ENCODE peak calls at places on chromosomes 3 and 15, in six cellular contexts. W is fibroblast of lung, P is heart right ventricle, A is prostate gland, H is tibial nerve, N is neuronal stem cell. C is an unnamed sample. For H3K4me1, the result is how much of the 10 kb centered on the place peaks cover.

GRCh38 chr3:124845406-124845805 is 41.8 kb downstream of the ITGB5 start:
- DNase-seq in W (peak), P (peak), A (no peak), H (no peak), N (no peak), C (peak)

GRCh38 chr3:123027292-123028232 is at the start of gene SEMA5B:
- DNase-seq in W (no peak), P (peak), A (no peak), H (no peak), N (peak), C (peak)

GRCh38 chr15:63870403-63871209 is 36.9 kb upstream of the HERC1 start:
- DNase-seq in W (peak), P (peak), A (no peak), H (no peak), N (peak), C (peak)

GRCh38 chr3:108437439-108437838 is 73.0 kb downstream of the MYH15 start:
- DNase-seq in W (no peak), P (no peak), A (peak), H (no peak), N (no peak), C (no peak)

GRCh38 chr3:154122096-154122911 is 1.1 kb downstream of the ARHGEF26 start:
- DNase-seq in W (no peak), P (no peak), A (peak), H (no peak), N (peak), C (no peak)

GRCh38 chr3:38655708-38656300 is 6.3 kb upstream of the SCN5A start:
- DNase-seq in W (peak), P (no peak), A (no peak), H (no peak), N (no peak), C (peak)

GRCh38 chr3:134313839-134314587 is 60.2 kb downstream of the AMOTL2 start:
- DNase-seq in W (no peak), P (no peak), A (no peak), H (no peak), N (no peak), C (no peak)

GRCh38 chr3:161263057-161263456 is 41.9 kb downstream of the NMD3 start:
- DNase-seq in W (peak), P (no peak), A (no peak), H (no peak), N (no peak), C (no peak)

GRCh38 chr15:80856400-80856799 is 77.2 kb downstream of the CEMIP start:
- DNase-seq in W (no peak), P (no peak), A (no peak), H (no peak), N (no peak), C (no peak)

GRCh38 chr3:13768453-13768852 is 111.4 kb downstream of the WNT7A start:
- DNase-seq in W (no peak), P (no peak), A (no peak), H (no peak), N (no peak), C (no peak)

GRCh38 chr3:64223809-64224570 is 1.3 kb downstream of the PRICKLE2 start:
- DNase-seq in W (peak), P (no peak), A (no peak), H (no peak), N (no peak), C (no peak)

GRCh38 chr3:150956376-150956775 is 16.2 kb downstream of the CLRN1 start:
- DNase-seq in W (peak), P (no peak), A (no peak), H (no peak), N (no peak), C (no peak)

GRCh38 chr3:27458929-27459328 is 25.3 kb downstream of the SLC4A7 start:
- DNase-seq in W (no peak), P (no peak), A (no peak), H (no peak), N (no peak), C (peak)

GRCh38 chr3:184715943-184716651 is 4.2 kb upstream of the MAGEF1 start:
- DNase-seq in W (no peak), P (no peak), A (no peak), H (no peak), N (no peak), C (no peak)

GRCh38 chr15:69881760-69882159 is 216.0 kb downstream of the TLE3 start:
- DNase-seq in W (no peak), P (no peak), A (no peak), H (no peak), N (no peak), C (no peak)
- H3K4me1 ChIP-seq in W (under half), P (under half), A (under half), H (under half), N (under half), C (under half)

GRCh38 chr3:66934041-66934440 is 64.1 kb upstream of the KBTBD8 start:
- DNase-seq in W (no peak), P (no peak), A (no peak), H (no peak), N (no peak), C (no peak)

GRCh38 chr3:66931699-66932098 is 66.4 kb upstream of the KBTBD8 start:
- DNase-seq in W (no peak), P (no peak), A (no peak), H (no peak), N (no peak), C (no peak)

GRCh38 chr3:66931286-66931685 is 66.8 kb upstream of the KBTBD8 start:
- DNase-seq in W (peak), P (no peak), A (no peak), H (no peak), N (no peak), C (peak)

GRCh38 chr3:66928252-66928651 is 69.9 kb upstream of the KBTBD8 start:
- DNase-seq in W (no peak), P (no peak), A (no peak), H (no peak), N (no peak), C (no peak)

GRCh38 chr3:66933233-66933632 is 64.9 kb upstream of the KBTBD8 start:
- DNase-seq in W (no peak), P (no peak), A (no peak), H (no peak), N (no peak), C (no peak)
- H3K4me3 ChIP-seq in W (no peak), P (no peak), A (no peak), H (no peak), N (no peak), C (no peak)

GRCh38 chr3:4507010-4507596 is 14.0 kb downstream of the ITPR1 start:
- DNase-seq in W (peak), P (no peak), A (no peak), H (no peak), N (no peak), C (no peak)
- H3K4me1 ChIP-seq in W (under half), P (under half), A (under half), H (under half), N (under half), C (under half)

GRCh38 chr3:126067959-126068358 is 16.0 kb downstream of the SLC41A3 start:
- DNase-seq in W (no peak), P (no peak), A (no peak), H (no peak), N (no peak), C (no peak)

GRCh38 chr3:126063358-126063965 is 20.5 kb downstream of the SLC41A3 start:
- DNase-seq in W (no peak), P (no peak), A (no peak), H (no peak), N (no peak), C (no peak)

GRCh38 chr3:126064627-126065258 is 19.2 kb downstream of the SLC41A3 start:
- DNase-seq in W (no peak), P (no peak), A (no peak), H (no peak), N (no peak), C (no peak)

GRCh38 chr3:126070146-126070545 is 13.8 kb downstream of the SLC41A3 start:
- DNase-seq in W (no peak), P (no peak), A (no peak), H (no peak), N (no peak), C (no peak)

DNA sequence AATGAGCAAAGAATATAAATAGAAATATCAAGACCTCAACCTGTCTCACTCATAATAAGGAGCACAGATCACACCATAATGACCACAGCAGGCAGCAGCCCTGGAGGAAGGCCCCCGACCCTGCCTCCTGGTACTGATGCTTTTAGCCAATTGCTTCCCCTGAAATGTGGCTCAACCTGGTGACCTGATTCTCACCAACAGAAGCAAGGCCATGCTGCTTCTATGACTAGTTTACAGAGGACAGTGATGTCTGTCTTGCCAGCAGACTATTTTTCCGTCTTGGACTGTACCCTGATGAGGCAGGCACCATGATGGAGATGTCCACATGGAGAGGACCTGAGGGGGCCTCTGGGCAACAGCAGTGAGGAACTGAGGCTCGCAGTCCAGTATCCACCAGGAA is 18.0 kb downstream of the SLC41A3 start:
- DNase-seq in W (no peak), P (no peak), A (no peak), H (no peak), N (no peak), C (no peak)
- H3K4me3 ChIP-seq in W (no peak), P (no peak), A (no peak), H (no peak), N (no peak), C (no peak)